ENCODE peak calls at places on chromosomes 1 and 21, in ten cellular contexts. C is fibroblast of lung, L is left ventricle myocardium inferior, X is right lobe of liver, U is dorsolateral prefrontal cortex, Z is stomach, J is HCT116, K is heart left ventricle, P is cardiac muscle cell, S is GM23338. F is an unnamed sample.

GRCh38 chr1:207495816-207496792 is at the start of gene CR1:
- DNase-seq in C (peak), L (peak), X (peak), U (no peak), Z (peak), J (no peak), K (peak), P (peak), S (peak), F (peak)

GRCh38 chr1:81157686-81158085 is 643.0 kb upstream of the ADGRL2 start:
- DNase-seq in C (no peak), L (no peak), X (no peak), U (no peak), Z (no peak), J (no peak), K (no peak), P (no peak), S (no peak), F (no peak)

GRCh38 chr1:16082283-16083038 is 9.0 kb upstream of the FAM131C start:
- DNase-seq in C (peak), L (peak), X (peak), U (no peak), Z (peak), J (no peak), K (peak), P (peak), S (peak), F (peak)

GRCh38 chr1:216144661-216145450 is 278.4 kb downstream of the USH2A start:
- DNase-seq in C (no peak), L (no peak), X (no peak), U (no peak), Z (no peak), J (no peak), K (no peak), P (no peak), S (peak), F (no peak)

GRCh38 chr1:86137458-86137857 is 19.1 kb downstream of the COL24A1 start:
- DNase-seq in C (peak), L (no peak), X (no peak), U (no peak), Z (no peak), J (no peak), K (no peak), P (no peak), S (no peak), F (no peak)

GRCh38 chr21:45471229-45472052 is 66.5 kb downstream of the COL18A1 start:
- DNase-seq in C (peak), L (peak), X (peak), U (no peak), Z (no peak), J (no peak), K (peak), P (no peak), S (no peak), F (no peak)

GRCh38 chr1:168507271-168507670 is 36.5 kb downstream of the XCL2 start:
- DNase-seq in C (no peak), L (no peak), X (no peak), U (no peak), Z (no peak), J (no peak), K (no peak), P (no peak), S (no peak), F (no peak)

GRCh38 chr1:173148971-173149370 is 58.2 kb downstream of the TNFSF4 start:
- DNase-seq in C (peak), L (no peak), X (no peak), U (no peak), Z (no peak), J (no peak), K (no peak), P (no peak), S (no peak), F (no peak)

GRCh38 chr1:208081972-208082371 is 162.2 kb downstream of the PLXNA2 start:
- DNase-seq in C (peak), L (no peak), X (no peak), U (peak), Z (no peak), J (no peak), K (no peak), P (no peak), S (peak), F (no peak)

DNA sequence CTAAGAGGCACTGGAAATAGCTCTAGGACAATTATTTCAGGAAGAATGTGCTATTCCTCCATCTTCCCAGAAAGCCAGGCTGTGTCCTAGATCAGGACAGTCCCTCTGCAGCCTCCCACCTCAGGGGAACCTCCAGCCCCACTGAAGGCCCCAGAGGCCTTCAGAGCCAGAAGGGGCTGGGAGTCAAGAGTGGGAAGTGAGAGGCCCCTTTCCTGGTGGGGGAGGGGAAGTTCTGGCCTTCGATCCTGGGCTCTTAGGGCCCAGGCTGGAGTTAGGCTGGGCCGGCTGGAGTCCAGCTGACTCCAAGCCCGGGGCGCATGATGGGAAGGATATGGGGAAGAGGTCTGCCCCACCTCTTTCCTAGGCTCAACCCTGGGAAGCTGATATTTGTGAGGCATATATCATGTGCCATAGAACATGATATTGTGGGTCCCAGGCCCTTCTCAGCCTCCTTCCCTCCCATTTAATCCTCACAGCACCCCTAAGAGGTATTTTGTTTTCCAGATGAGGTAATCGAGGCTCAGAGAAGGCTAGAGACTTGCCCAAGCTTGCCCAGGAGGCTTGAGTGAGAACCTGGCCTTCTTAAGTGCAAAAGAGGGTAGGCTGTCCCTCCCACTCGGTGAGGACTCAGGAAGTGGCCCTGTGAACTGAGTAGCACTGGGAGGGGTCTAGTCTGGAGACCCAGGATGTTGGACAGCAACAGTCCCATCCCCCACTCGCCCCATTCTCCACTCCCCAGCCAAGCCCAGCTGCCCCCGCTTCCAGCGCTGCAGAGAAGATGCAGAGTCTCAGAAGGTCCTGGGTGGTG is 18.6 kb upstream of the HSPG2 start:
- DNase-seq in C (no peak), L (no peak), X (no peak), U (no peak), Z (no peak), J (no peak), K (no peak), P (no peak), S (peak), F (no peak)
- TF ChIP-seq CTCF in C (no peak), L (no peak), X (no peak), U (no peak), Z (no peak), J (no peak), K (no peak), P (no peak), S (no peak), F (no peak)

DNA sequence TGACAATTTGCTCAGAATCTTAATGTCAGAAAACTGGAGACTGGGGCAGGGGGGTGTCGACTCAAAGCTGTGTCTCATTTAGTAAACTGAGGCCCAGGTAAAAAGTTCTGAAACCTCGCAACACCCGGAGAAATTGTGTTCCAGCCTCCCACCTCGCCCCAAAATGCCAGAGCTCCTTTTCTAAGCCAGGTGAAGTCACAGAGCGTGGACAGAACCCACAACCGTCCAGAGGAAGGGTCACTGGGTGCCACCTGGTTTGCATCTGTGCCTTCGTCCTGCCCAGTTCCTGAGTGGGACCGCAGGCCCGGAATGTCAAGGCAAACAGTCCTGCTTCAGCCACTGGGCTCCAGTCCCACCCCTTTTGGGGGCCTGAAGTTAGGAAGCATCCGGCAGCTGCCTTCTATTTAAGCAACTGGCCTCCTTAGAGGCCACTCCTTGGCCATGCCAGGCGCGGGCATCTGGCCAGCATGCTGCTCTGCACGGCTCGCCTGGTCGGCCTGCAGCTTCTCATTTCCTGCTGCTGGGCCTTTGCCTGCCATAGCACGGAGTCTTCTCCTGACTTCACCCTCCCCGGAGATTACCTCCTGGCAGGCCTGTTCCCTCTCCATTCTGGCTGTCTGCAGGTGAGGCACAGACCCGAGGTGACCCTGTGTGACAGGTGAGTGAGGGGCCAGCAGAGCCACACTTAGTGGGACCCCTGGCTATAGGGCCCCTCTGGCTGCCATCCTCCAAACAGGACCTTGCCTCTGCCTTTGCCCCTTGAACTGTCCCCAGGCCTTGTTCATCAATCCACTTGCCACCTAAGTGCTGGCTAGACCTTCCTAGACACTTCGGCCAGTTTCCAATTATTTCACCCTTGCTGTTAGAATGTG is at the start of gene TAS1R1:
- DNase-seq in C (peak), L (no peak), X (no peak), U (peak), Z (peak), J (no peak), K (no peak), P (no peak), S (no peak), F (peak)
- H3K27ac ChIP-seq in C (peak), L (peak), X (peak), U (peak), Z (peak), J (peak), K (peak), P (peak), S (no peak), F (peak)

DNA sequence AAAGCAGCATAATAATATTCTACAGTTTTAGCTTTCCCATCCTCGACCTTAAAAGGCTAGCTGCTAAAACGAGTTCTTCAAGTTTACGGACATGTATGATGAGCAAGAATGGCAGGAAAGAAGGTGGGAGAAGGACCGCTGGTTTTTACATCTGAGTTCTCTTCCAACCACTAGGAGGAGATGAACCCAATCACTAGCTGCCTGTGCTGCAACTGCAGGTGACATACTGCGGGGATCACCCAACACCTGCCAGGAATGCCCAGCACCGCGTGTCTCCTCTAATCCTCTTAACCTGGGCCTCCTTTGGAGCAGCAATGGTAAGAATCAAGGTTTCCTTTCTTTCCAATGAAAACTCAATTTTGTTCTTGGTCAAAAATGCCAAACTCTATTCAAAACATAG is 23.5 kb downstream of the TOR3A start:
- DNase-seq in C (peak), L (no peak), X (no peak), U (no peak), Z (no peak), J (no peak), K (no peak), P (peak), S (peak), F (no peak)
- TF ChIP-seq CTCF in C (peak), L (peak), X (peak), U (peak), Z (peak), J (peak), K (no peak), P (peak), S (peak), F (peak)

GRCh38 chr1:71088645-71089287 is 7.9 kb upstream of the ZRANB2 start:
- DNase-seq in C (no peak), L (no peak), X (no peak), U (no peak), Z (no peak), J (no peak), K (no peak), P (no peak), S (no peak), F (no peak)

GRCh38 chr1:71086331-71086730 is 5.5 kb upstream of the ZRANB2 start:
- DNase-seq in C (peak), L (no peak), X (no peak), U (no peak), Z (no peak), J (no peak), K (no peak), P (no peak), S (no peak), F (no peak)

GRCh38 chr1:71087713-71088112 is 6.9 kb upstream of the ZRANB2 start:
- DNase-seq in C (no peak), L (no peak), X (no peak), U (no peak), Z (no peak), J (no peak), K (no peak), P (no peak), S (no peak), F (no peak)

GRCh38 chr1:71087060-71087459 is 6.2 kb upstream of the ZRANB2 start:
- DNase-seq in C (no peak), L (no peak), X (no peak), U (no peak), Z (no peak), J (no peak), K (no peak), P (no peak), S (peak), F (no peak)

GRCh38 chr1:71089536-71090270 is 8.9 kb upstream of the ZRANB2 start:
- DNase-seq in C (peak), L (no peak), X (no peak), U (no peak), Z (no peak), J (no peak), K (no peak), P (no peak), S (no peak), F (no peak)
- H3K27ac ChIP-seq in C (no peak), L (no peak), X (no peak), U (no peak), Z (peak), J (no peak), K (peak), P (no peak), S (no peak), F (peak)

GRCh38 chr1:13948396-13948795 is 248.4 kb downstream of the PRDM2 start:
- DNase-seq in C (no peak), L (no peak), X (no peak), U (no peak), Z (no peak), J (no peak), K (no peak), P (no peak), S (no peak), F (no peak)

GRCh38 chr1:13948851-13949490 is 249.0 kb downstream of the PRDM2 start:
- DNase-seq in C (no peak), L (peak), X (no peak), U (no peak), Z (no peak), J (no peak), K (no peak), P (no peak), S (no peak), F (no peak)

GRCh38 chr1:13949571-13949970 is 249.6 kb downstream of the PRDM2 start:
- DNase-seq in C (no peak), L (no peak), X (no peak), U (no peak), Z (no peak), J (no peak), K (no peak), P (no peak), S (no peak), F (no peak)

GRCh38 chr1:13951793-13952751 is 252.1 kb downstream of the PRDM2 start:
- DNase-seq in C (no peak), L (no peak), X (no peak), U (no peak), Z (no peak), J (no peak), K (no peak), P (no peak), S (no peak), F (no peak)

GRCh38 chr1:13950637-13951036 is 250.6 kb downstream of the PRDM2 start:
- DNase-seq in C (no peak), L (no peak), X (no peak), U (no peak), Z (no peak), J (peak), K (no peak), P (peak), S (peak), F (no peak)
- TF ChIP-seq CTCF in C (no peak), L (peak), X (peak), U (no peak), Z (no peak), J (peak), K (no peak), P (peak), S (peak), F (peak)

GRCh38 chr1:19406680-19407079 is 78.7 kb downstream of the CAPZB start:
- DNase-seq in C (no peak), L (no peak), X (no peak), U (no peak), Z (no peak), J (no peak), K (no peak), P (no peak), S (no peak), F (no peak)

GRCh38 chr1:19409477-19410086 is 75.8 kb downstream of the CAPZB start:
- DNase-seq in C (no peak), L (no peak), X (no peak), U (no peak), Z (no peak), J (no peak), K (no peak), P (no peak), S (no peak), F (no peak)

GRCh38 chr1:19405761-19406481 is 79.4 kb downstream of the CAPZB start:
- DNase-seq in C (peak), L (no peak), X (no peak), U (peak), Z (no peak), J (no peak), K (peak), P (no peak), S (peak), F (no peak)

GRCh38 chr1:19405195-19405760 is 80.1 kb downstream of the CAPZB start:
- DNase-seq in C (no peak), L (no peak), X (no peak), U (no peak), Z (no peak), J (no peak), K (no peak), P (no peak), S (peak), F (no peak)

GRCh38 chr1:19407494-19408096 is 77.7 kb downstream of the CAPZB start:
- DNase-seq in C (no peak), L (no peak), X (no peak), U (no peak), Z (no peak), J (no peak), K (no peak), P (peak), S (no peak), F (no peak)
- H3K27ac ChIP-seq in C (no peak), L (no peak), X (no peak), U (no peak), Z (no peak), J (no peak), K (peak), P (peak), S (no peak), F (no peak)

GRCh38 chr1:63920154-63921117 is 146.6 kb downstream of the ROR1 start:
- DNase-seq in C (peak), L (no peak), X (no peak), U (no peak), Z (no peak), J (no peak), K (no peak), P (peak), S (no peak), F (no peak)
- TF ChIP-seq CTCF in C (peak), L (peak), X (no peak), U (no peak), Z (no peak), J (peak), K (no peak), P (peak), S (peak), F (peak)

GRCh38 chr21:36080386-36080785 is 10.6 kb downstream of the CBR1 start:
- DNase-seq in C (no peak), L (no peak), X (no peak), U (no peak), Z (no peak), J (no peak), K (no peak), P (no peak), S (no peak), F (no peak)
- H3K27ac ChIP-seq in C (no peak), L (no peak), X (peak), U (no peak), Z (no peak), J (no peak), K (no peak), P (no peak), S (no peak), F (no peak)

GRCh38 chr1:32073387-32074229 is 869 bp downstream of the TMEM39B start:
- DNase-seq in C (no peak), L (no peak), X (no peak), U (no peak), Z (no peak), J (no peak), K (no peak), P (no peak), S (peak), F (no peak)
- TF ChIP-seq CTCF in C (no peak), L (peak), X (no peak), U (no peak), Z (no peak), J (no peak), K (peak), P (peak), S (no peak), F (no peak)

F was measured in lower lobe of right lung.